ENCODE peak calls at places on chromosomes 4 and X, in ten cellular contexts. H is upper lobe of left lung, V is GM23338, U is left ventricle myocardium inferior, K is left lung, C is pancreas, E is right atrium auricular region, D is stomach, W is tibial nerve, J is thoracic aorta. Z is an unnamed sample.

GRCh38 chrX:106802388-106803275 is at the start of gene TBC1D8B:
- DNase-seq in H (peak; percentile 79), V (peak; percentile 85), U (peak; percentile 56), K (peak; percentile 80), C (peak; percentile 77), E (peak; percentile 83), D (peak; percentile 83), W (peak; percentile 47), J (peak; percentile 15), Z (peak; percentile 85)

GRCh38 chr4:42655921-42656735 is 777 bp downstream of the ATP8A1 start:
- DNase-seq in H (peak; percentile 59), V (peak; percentile 48), U (peak; percentile 40), K (peak; percentile 56), C (peak; percentile 31), E (peak; percentile 61), D (peak; percentile 56), W (no peak), J (no peak), Z (peak; percentile 39)

GRCh38 chr4:162241857-162242256 is 78.1 kb upstream of the FSTL5 start:
- DNase-seq in H (no peak), V (no peak), U (no peak), K (no peak), C (no peak), E (no peak), D (no peak), W (no peak), J (no peak), Z (no peak)

GRCh38 chr4:146051724-146052396 is 113.2 kb upstream of the ZNF827 start:
- DNase-seq in H (no peak), V (no peak), U (no peak), K (no peak), C (no peak), E (no peak), D (no peak), W (no peak), J (no peak), Z (no peak)

GRCh38 chr4:20337261-20337664 is 85.6 kb downstream of the SLIT2 start:
- DNase-seq in H (no peak), V (no peak), U (no peak), K (no peak), C (no peak), E (no peak), D (no peak), W (no peak), J (no peak), Z (no peak)

GRCh38 chr4:2101346-2102044 is 42.4 kb downstream of the NAT8L start:
- DNase-seq in H (no peak), V (no peak), U (no peak), K (no peak), C (no peak), E (no peak), D (no peak), W (no peak), J (no peak), Z (no peak)

GRCh38 chrX:134528936-134529335 is 69.0 kb downstream of the HPRT1 start:
- DNase-seq in H (no peak), V (no peak), U (no peak), K (no peak), C (no peak), E (no peak), D (no peak), W (no peak), J (no peak), Z (no peak)

GRCh38 chrX:134694333-134694925 is 36.2 kb upstream of the PLAC1 start:
- DNase-seq in H (no peak), V (no peak), U (no peak), K (no peak), C (no peak), E (no peak), D (no peak), W (no peak), J (no peak), Z (no peak)

GRCh38 chr4:93897559-93897958 is 69.0 kb downstream of the ATOH1 start:
- DNase-seq in H (no peak), V (peak; percentile 21), U (no peak), K (no peak), C (no peak), E (no peak), D (no peak), W (no peak), J (no peak), Z (no peak)

GRCh38 chr4:174613979-174614378 is 91.7 kb upstream of the HPGD start:
- DNase-seq in H (no peak), V (no peak), U (no peak), K (no peak), C (no peak), E (no peak), D (no peak), W (no peak), J (no peak), Z (no peak)

GRCh38 chr4:8409271-8410065 is 31.1 kb downstream of the ACOX3 start:
- DNase-seq in H (peak; percentile 45), V (no peak), U (peak; percentile 74), K (peak; percentile 60), C (no peak), E (no peak), D (peak; percentile 63), W (no peak), J (no peak), Z (peak; percentile 47)

GRCh38 chrX:20056704-20057103 is 60.0 kb downstream of the MAP7D2 start:
- DNase-seq in H (no peak), V (no peak), U (no peak), K (no peak), C (no peak), E (no peak), D (no peak), W (no peak), J (no peak), Z (no peak)

GRCh38 chr4:52001616-52002015 is 18.5 kb downstream of the LRRC66 start:
- DNase-seq in H (no peak), V (no peak), U (no peak), K (no peak), C (no peak), E (no peak), D (no peak), W (no peak), J (no peak), Z (no peak)

GRCh38 chr4:3111461-3111860 is 37.0 kb downstream of the HTT start:
- DNase-seq in H (no peak), V (peak; percentile 15), U (no peak), K (no peak), C (no peak), E (no peak), D (no peak), W (no peak), J (no peak), Z (no peak)

GRCh38 chr4:3115637-3116300 is 41.3 kb downstream of the HTT start:
- DNase-seq in H (no peak), V (no peak), U (no peak), K (no peak), C (no peak), E (no peak), D (no peak), W (no peak), J (no peak), Z (no peak)

GRCh38 chr4:3112979-3113469 is 38.5 kb downstream of the HTT start:
- DNase-seq in H (no peak), V (no peak), U (no peak), K (no peak), C (no peak), E (no peak), D (no peak), W (no peak), J (no peak), Z (no peak)

GRCh38 chr4:3114377-3114776 is 39.9 kb downstream of the HTT start:
- DNase-seq in H (no peak), V (no peak), U (no peak), K (no peak), C (no peak), E (no peak), D (no peak), W (no peak), J (no peak), Z (no peak)

GRCh38 chr4:3112241-3112978 is 37.9 kb downstream of the HTT start:
- DNase-seq in H (no peak), V (no peak), U (no peak), K (no peak), C (no peak), E (no peak), D (no peak), W (no peak), J (no peak), Z (no peak)
- H3K4me1 ChIP-seq in H (peaks cover 25% of the 10 kb centered on the region), V (no peaks in the 10 kb centered on the region), U (peaks cover 67% of the 10 kb centered on the region), K (no peaks in the 10 kb centered on the region), C (no peaks in the 10 kb centered on the region), E (peaks cover 48% of the 10 kb centered on the region), D (peaks cover 59% of the 10 kb centered on the region), W (no peaks in the 10 kb centered on the region), J (no peaks in the 10 kb centered on the region), Z (peaks cover 66% of the 10 kb centered on the region)

GRCh38 chrX:113275769-113276168 is 435.1 kb upstream of the AMOT start:
- DNase-seq in H (no peak), V (peak; percentile 3), U (no peak), K (no peak), C (no peak), E (no peak), D (no peak), W (no peak), J (no peak), Z (no peak)
- TF ChIP-seq CTCF in H (no peak), V (peak; percentile 48), U (no peak), K (no peak), C (no peak), E (no peak), D (no peak), W (no peak), J (no peak), Z (no peak)

DNA sequence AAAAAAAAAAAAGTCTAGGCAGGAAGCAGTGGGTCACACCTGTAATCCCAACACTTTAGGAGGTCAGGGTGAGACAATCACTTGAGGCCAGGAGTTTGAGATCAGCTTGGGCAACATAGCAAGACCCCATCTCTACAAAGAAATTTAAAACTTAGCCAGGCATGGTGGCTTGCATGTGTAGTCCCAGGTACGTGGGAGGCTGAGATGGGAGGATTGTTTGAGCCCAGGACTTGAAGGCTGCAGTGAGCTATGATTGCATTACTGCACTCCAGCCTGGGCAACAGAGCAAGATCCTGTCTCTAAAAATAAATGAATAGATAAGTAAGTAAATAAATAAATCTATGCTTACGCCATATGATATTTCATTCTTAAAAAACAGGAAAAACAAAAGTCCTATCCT is 65.3 kb downstream of the DHRSX start:
- DNase-seq in H (no peak), V (no peak), U (no peak), K (no peak), C (no peak), E (no peak), D (no peak), W (no peak), J (no peak), Z (no peak)
- H3K4me1 ChIP-seq in H (no peaks in the 10 kb centered on the region), V (no peaks in the 10 kb centered on the region), U (peaks cover 11% of the 10 kb centered on the region), K (no peaks in the 10 kb centered on the region), C (no peaks in the 10 kb centered on the region), E (no peaks in the 10 kb centered on the region), D (no peaks in the 10 kb centered on the region), W (no peaks in the 10 kb centered on the region), J (no peaks in the 10 kb centered on the region), Z (no peaks in the 10 kb centered on the region)

DNA sequence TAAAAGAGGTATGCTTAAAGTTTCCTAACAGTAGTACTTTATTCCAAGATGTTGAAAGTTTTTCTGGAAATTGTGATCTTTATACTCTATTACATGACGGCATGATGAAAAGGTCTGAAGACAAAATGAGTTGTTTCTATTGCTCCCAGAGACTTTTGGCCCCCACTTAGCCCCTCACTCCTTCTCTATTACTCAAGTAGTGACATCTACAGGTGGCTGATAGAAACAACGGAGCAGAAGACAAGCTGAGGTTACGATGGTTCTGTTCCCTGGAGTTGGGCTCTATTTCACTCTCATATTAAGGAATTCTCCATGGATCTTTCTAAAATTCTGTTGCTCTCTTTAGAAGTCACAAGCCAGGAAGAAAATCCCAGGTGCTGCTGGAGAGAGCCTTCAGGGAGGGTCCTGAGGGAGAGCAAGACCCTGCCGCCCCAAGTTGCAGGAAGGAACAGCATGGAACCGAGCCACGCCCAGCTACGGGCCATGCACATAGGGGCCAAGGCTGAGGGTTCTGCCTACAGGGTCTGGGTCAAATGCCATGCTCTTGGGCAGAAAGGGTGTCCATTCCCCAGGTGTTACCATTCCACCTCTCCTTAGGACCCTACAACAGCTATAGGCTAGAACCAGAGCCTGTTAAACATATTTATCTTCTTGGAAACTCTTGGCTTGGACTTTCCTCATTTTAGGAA is 22.7 kb downstream of the RPL9 start:
- DNase-seq in H (no peak), V (peak; percentile 65), U (no peak), K (no peak), C (no peak), E (no peak), D (no peak), W (no peak), J (no peak), Z (no peak)
- TF ChIP-seq CTCF in H (no peak), V (peak; percentile 76), U (no peak), K (no peak), C (no peak), E (no peak), D (no peak), W (no peak), J (no peak), Z (no peak)

Z was measured in heart right ventricle.